ENCODE peak calls at places on chromosomes 11 and 22, in eight cellular contexts. One of them, this sample, is unnamed.

GRCh38 chr22:46450931-46451660 is 86.3 kb downstream of the CELSR1 start:
- DNase-seq in bronchial epithelial cell: peak; percentile 88
- DNase-seq in mucosa of descending colon: peak; percentile 14
- DNase-seq in AG10803: no peak
- DNase-seq in HCT116: no peak
- DNase-seq in uterus: no peak
- DNase-seq in small intestine: no peak
- DNase-seq in dorsolateral prefrontal cortex: no peak
- DNase-seq in this sample: no peak

GRCh38 chr11:64007160-64007628 is 21.0 kb downstream of the OTUB1 start:
- DNase-seq in bronchial epithelial cell: no peak
- DNase-seq in mucosa of descending colon: no peak
- DNase-seq in AG10803: peak; percentile 21
- DNase-seq in HCT116: no peak
- DNase-seq in uterus: peak; percentile 36
- DNase-seq in small intestine: no peak
- DNase-seq in dorsolateral prefrontal cortex: no peak
- DNase-seq in this sample: no peak

GRCh38 chr22:46823654-46824053 is 61.2 kb downstream of the TBC1D22A start:
- DNase-seq in bronchial epithelial cell: no peak
- DNase-seq in mucosa of descending colon: peak; percentile 23
- DNase-seq in AG10803: no peak
- DNase-seq in HCT116: no peak
- DNase-seq in uterus: no peak
- DNase-seq in small intestine: no peak
- DNase-seq in dorsolateral prefrontal cortex: no peak
- DNase-seq in this sample: no peak

GRCh38 chr11:47483408-47483807 is 34.5 kb upstream of the RAPSN start:
- DNase-seq in bronchial epithelial cell: no peak
- DNase-seq in mucosa of descending colon: no peak
- DNase-seq in AG10803: no peak
- DNase-seq in HCT116: no peak
- DNase-seq in uterus: no peak
- DNase-seq in small intestine: no peak
- DNase-seq in dorsolateral prefrontal cortex: no peak
- DNase-seq in this sample: no peak

GRCh38 chr11:86938203-86938899 is 16.8 kb downstream of the FZD4 start:
- DNase-seq in bronchial epithelial cell: no peak
- DNase-seq in mucosa of descending colon: no peak
- DNase-seq in AG10803: no peak
- DNase-seq in HCT116: no peak
- DNase-seq in uterus: no peak
- DNase-seq in small intestine: no peak
- DNase-seq in dorsolateral prefrontal cortex: no peak
- DNase-seq in this sample: no peak

GRCh38 chr11:83002047-83002446 is 69.7 kb downstream of the RAB30 start:
- DNase-seq in bronchial epithelial cell: no peak
- DNase-seq in mucosa of descending colon: no peak
- DNase-seq in AG10803: peak; percentile 32
- DNase-seq in HCT116: no peak
- DNase-seq in uterus: no peak
- DNase-seq in small intestine: no peak
- DNase-seq in dorsolateral prefrontal cortex: no peak
- DNase-seq in this sample: no peak

GRCh38 chr11:95337175-95337957 is 106.4 kb upstream of the SESN3 start:
- DNase-seq in bronchial epithelial cell: peak; percentile 85
- DNase-seq in mucosa of descending colon: peak; percentile 61
- DNase-seq in AG10803: peak; percentile 76
- DNase-seq in HCT116: no peak
- DNase-seq in uterus: peak; percentile 62
- DNase-seq in small intestine: peak; percentile 7
- DNase-seq in dorsolateral prefrontal cortex: peak; percentile 34
- DNase-seq in this sample: peak; percentile 73

GRCh38 chr22:44384981-44385610 is 72.3 kb upstream of the SHISAL1 start:
- DNase-seq in bronchial epithelial cell: no peak
- DNase-seq in mucosa of descending colon: peak; percentile 29
- DNase-seq in AG10803: no peak
- DNase-seq in HCT116: no peak
- DNase-seq in uterus: no peak
- DNase-seq in small intestine: no peak
- DNase-seq in dorsolateral prefrontal cortex: no peak
- DNase-seq in this sample: no peak

GRCh38 chr11:80596291-80596810 is 1155.5 kb upstream of the TENM4 start:
- DNase-seq in bronchial epithelial cell: peak; percentile 81
- DNase-seq in mucosa of descending colon: no peak
- DNase-seq in AG10803: no peak
- DNase-seq in HCT116: no peak
- DNase-seq in uterus: no peak
- DNase-seq in small intestine: no peak
- DNase-seq in dorsolateral prefrontal cortex: no peak
- DNase-seq in this sample: no peak

GRCh38 chr11:72307439-72307838 is 63.5 kb upstream of the PHOX2A start:
- DNase-seq in bronchial epithelial cell: no peak
- DNase-seq in mucosa of descending colon: no peak
- DNase-seq in AG10803: no peak
- DNase-seq in HCT116: no peak
- DNase-seq in uterus: no peak
- DNase-seq in small intestine: no peak
- DNase-seq in dorsolateral prefrontal cortex: no peak
- DNase-seq in this sample: no peak

GRCh38 chr11:68146704-68147474 is 25.7 kb upstream of the CHKA start:
- DNase-seq in bronchial epithelial cell: peak; percentile 45
- DNase-seq in mucosa of descending colon: peak; percentile 88
- DNase-seq in AG10803: peak; percentile 17
- DNase-seq in HCT116: no peak
- DNase-seq in uterus: no peak
- DNase-seq in small intestine: peak; percentile 95
- DNase-seq in dorsolateral prefrontal cortex: no peak
- DNase-seq in this sample: peak; percentile 29

GRCh38 chr22:40694409-40694808 is 15.1 kb downstream of the MCHR1 start:
- DNase-seq in bronchial epithelial cell: no peak
- DNase-seq in mucosa of descending colon: no peak
- DNase-seq in AG10803: peak; percentile 31
- DNase-seq in HCT116: no peak
- DNase-seq in uterus: no peak
- DNase-seq in small intestine: no peak
- DNase-seq in dorsolateral prefrontal cortex: no peak
- DNase-seq in this sample: no peak

GRCh38 chr11:110176366-110177056 is 83.3 kb downstream of the ZC3H12C start:
- DNase-seq in bronchial epithelial cell: peak; percentile 21
- DNase-seq in mucosa of descending colon: no peak
- DNase-seq in AG10803: peak; percentile 40
- DNase-seq in HCT116: no peak
- DNase-seq in uterus: no peak
- DNase-seq in small intestine: no peak
- DNase-seq in dorsolateral prefrontal cortex: no peak
- DNase-seq in this sample: no peak

GRCh38 chr11:45107051-45107450 is 39.4 kb upstream of the PRDM11 start:
- DNase-seq in bronchial epithelial cell: no peak
- DNase-seq in mucosa of descending colon: no peak
- DNase-seq in AG10803: no peak
- DNase-seq in HCT116: no peak
- DNase-seq in uterus: no peak
- DNase-seq in small intestine: no peak
- DNase-seq in dorsolateral prefrontal cortex: no peak
- DNase-seq in this sample: no peak

DNA sequence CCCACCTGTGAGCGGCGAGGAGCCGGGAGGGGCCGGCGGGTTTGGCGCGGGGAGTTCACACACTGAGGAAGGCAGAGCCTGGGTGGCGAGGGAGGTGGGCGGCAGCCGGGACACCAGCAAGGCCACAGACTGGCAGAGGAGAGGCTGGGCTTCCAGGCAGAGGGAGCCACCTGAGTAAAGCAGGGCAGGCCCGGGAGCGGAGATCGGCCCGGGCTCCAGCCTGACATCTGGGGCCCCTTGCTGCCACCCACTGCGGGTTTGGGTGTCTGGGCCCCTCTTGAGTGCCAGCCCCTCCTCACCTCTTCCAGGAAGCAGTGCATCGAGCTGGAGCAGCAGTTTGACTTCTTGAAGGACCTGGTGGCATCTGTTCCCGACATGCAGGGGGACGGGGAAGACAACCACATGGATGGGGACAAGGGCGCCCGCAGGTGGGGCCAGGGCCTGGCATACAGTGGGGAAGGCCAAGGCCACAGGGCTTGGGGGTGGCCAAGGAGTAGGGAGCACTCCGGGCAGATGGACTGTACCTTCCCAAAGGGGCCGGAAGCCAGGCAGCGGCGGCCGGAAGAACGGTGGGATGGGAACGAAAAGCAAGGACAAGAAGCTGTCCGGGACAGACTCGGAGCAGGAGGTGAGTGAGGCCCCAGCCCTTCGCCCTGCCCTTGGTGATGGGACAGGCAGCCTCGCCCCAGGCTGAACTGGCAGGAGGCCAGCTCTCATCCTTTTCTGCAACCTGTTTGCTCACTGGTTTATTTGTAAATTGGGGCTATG is 993 bp downstream of the DRAP1 start:
- DNase-seq in bronchial epithelial cell: no peak
- DNase-seq in mucosa of descending colon: peak; percentile 76
- DNase-seq in AG10803: no peak
- DNase-seq in HCT116: no peak
- DNase-seq in uterus: peak; percentile 35
- DNase-seq in small intestine: no peak
- DNase-seq in dorsolateral prefrontal cortex: no peak
- DNase-seq in this sample: no peak
- H3K4me3 ChIP-seq in bronchial epithelial cell: peak overlapping the region; percentile 86
- H3K4me3 ChIP-seq in mucosa of descending colon: peak overlapping the region; percentile 94
- H3K4me3 ChIP-seq in AG10803: peak overlapping the region; percentile 78
- H3K4me3 ChIP-seq in HCT116: peak overlapping the region; percentile 94
- H3K4me3 ChIP-seq in uterus: peak overlapping the region; percentile 73
- H3K4me3 ChIP-seq in small intestine: peak overlapping the region; percentile 78
- H3K4me3 ChIP-seq in dorsolateral prefrontal cortex: peak overlapping the region; percentile 97
- H3K4me3 ChIP-seq in this sample: peak overlapping the region; percentile 64

DNA sequence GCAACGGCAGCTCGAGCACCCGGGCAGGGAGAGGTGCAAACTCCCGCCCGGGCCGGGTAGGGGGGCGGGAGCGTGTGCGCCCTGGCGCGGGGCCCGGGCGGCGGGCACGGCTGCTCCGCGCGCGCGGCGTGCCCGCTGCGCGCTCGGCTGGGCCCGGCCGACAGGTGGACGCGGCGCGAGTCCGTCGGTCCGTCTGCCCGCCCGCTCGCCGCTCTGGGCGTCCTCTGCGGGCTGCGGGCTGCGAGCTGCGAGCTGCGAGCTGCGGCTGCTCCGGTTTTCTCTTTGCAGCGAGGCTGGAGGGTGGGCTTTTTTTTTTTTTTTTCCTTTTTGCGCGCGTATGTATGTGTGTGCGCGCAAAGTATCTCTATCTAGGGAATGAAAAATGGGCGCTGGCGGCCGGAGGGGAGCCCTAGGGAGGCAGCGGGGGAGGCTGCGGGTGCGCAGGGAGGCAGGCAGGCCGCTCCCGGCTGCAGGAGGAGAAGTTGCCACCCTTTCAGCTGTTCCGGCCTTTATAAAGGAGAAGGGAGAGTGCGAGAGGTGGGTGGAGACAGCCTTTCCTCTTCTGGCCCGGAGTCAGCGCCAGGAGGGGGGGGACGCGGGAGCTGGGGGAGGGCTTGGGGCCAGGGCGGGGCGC is at the start of gene PDGFB:
- DNase-seq in bronchial epithelial cell: no peak
- DNase-seq in mucosa of descending colon: no peak
- DNase-seq in AG10803: no peak
- DNase-seq in HCT116: no peak
- DNase-seq in uterus: no peak
- DNase-seq in small intestine: no peak
- DNase-seq in dorsolateral prefrontal cortex: no peak
- DNase-seq in this sample: no peak
- H3K4me3 ChIP-seq in bronchial epithelial cell: peak within 1 kb of the TSS; percentile 37
- H3K4me3 ChIP-seq in mucosa of descending colon: no peak within 1 kb of the TSS
- H3K4me3 ChIP-seq in AG10803: peak within 1 kb of the TSS; percentile 22
- H3K4me3 ChIP-seq in HCT116: peak within 1 kb of the TSS; percentile 96
- H3K4me3 ChIP-seq in uterus: peak within 1 kb of the TSS; percentile 31
- H3K4me3 ChIP-seq in small intestine: peak within 1 kb of the TSS; percentile 25
- H3K4me3 ChIP-seq in dorsolateral prefrontal cortex: peak within 1 kb of the TSS; percentile 66
- H3K4me3 ChIP-seq in this sample: peak within 1 kb of the TSS; percentile 12

DNA sequence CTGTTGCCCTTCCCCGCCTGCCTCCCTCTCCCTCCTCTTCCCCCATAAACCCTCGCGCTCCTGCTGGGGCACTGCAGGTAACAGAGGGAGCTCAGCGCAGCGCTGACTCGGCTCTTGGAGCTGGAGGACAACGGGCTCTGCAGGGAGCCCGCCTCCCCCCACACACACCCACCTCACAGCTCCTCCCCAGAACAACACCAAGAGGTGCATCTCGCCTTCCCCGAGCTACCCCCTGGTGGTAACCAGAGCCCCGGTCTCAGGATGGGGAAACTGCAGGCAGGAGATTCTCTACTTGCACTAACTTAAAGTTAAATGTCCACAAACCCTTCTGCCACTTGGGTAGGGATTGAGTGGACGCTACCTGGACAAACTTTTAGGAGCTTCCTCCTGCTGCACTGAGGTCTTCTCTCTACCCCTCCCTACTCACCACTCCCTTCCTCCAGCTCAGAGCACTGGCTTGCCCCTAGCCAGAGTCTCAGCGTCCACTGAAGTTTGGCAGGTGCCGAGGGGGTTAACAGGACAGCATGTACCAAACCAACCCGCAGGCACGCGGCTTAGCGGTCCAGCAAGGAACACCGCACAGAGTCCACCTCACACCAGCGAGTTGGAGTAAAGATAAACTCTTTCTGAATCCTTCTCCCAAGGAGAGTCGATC is 4.0 kb upstream of the SCN4B start:
- DNase-seq in bronchial epithelial cell: no peak
- DNase-seq in mucosa of descending colon: no peak
- DNase-seq in AG10803: no peak
- DNase-seq in HCT116: no peak
- DNase-seq in uterus: no peak
- DNase-seq in small intestine: no peak
- DNase-seq in dorsolateral prefrontal cortex: no peak
- DNase-seq in this sample: peak; percentile 43
- H3K4me3 ChIP-seq in bronchial epithelial cell: no peak overlapping the region
- H3K4me3 ChIP-seq in mucosa of descending colon: no peak overlapping the region
- H3K4me3 ChIP-seq in AG10803: no peak overlapping the region
- H3K4me3 ChIP-seq in HCT116: peak overlapping the region; percentile 8
- H3K4me3 ChIP-seq in uterus: no peak overlapping the region
- H3K4me3 ChIP-seq in small intestine: no peak overlapping the region
- H3K4me3 ChIP-seq in dorsolateral prefrontal cortex: no peak overlapping the region
- H3K4me3 ChIP-seq in this sample: no peak overlapping the region

DNA sequence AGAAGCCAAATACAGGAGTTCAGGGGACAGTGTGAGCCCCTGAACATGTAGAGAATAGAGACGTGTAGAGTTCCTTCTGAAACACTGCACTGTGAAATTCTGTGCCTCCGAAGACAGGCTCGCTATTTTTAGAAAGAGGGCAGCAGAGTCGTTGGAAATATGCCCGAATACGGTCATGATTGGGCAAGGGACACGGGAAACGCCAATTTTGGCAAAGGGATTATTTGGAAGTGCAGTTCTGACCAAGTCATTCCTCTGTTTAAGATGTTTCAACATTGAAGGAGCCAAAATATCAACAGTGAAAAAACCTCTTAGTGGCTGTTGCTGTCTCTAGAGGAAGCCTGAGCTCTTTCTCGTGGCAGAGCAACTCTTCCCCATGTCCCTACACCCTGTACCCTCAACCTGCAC is 9.5 kb upstream of the CBX6 start:
- DNase-seq in bronchial epithelial cell: no peak
- DNase-seq in mucosa of descending colon: no peak
- DNase-seq in AG10803: peak; percentile 93
- DNase-seq in HCT116: no peak
- DNase-seq in uterus: peak; percentile 81
- DNase-seq in small intestine: no peak
- DNase-seq in dorsolateral prefrontal cortex: no peak
- DNase-seq in this sample: no peak
- H3K4me3 ChIP-seq in bronchial epithelial cell: no peak overlapping the region
- H3K4me3 ChIP-seq in mucosa of descending colon: no peak overlapping the region
- H3K4me3 ChIP-seq in AG10803: peak overlapping the region; percentile 4
- H3K4me3 ChIP-seq in HCT116: no peak overlapping the region
- H3K4me3 ChIP-seq in uterus: no peak overlapping the region
- H3K4me3 ChIP-seq in small intestine: no peak overlapping the region
- H3K4me3 ChIP-seq in dorsolateral prefrontal cortex: peak overlapping the region; percentile 37
- H3K4me3 ChIP-seq in this sample: no peak overlapping the region